ENCODE peak calls at places on chromosomes 1 and 21, in ten cellular contexts. H is A549; E is pancreas; Z is neuronal stem cell; B is right atrium auricular region; I is CD8-positive, alpha-beta memory T cell; Q is Peyer's patch; D is IMR-90; O is GM23338; F is sigmoid colon. K is an unnamed sample.

GRCh38 chr1:158933621-158934020 is 2.3 kb downstream of the PYHIN1 start:
- DNase-seq in B (no peak), I (peak), F (no peak), Z (no peak), O (no peak), H (no peak), E (no peak), D (no peak), Q (no peak), K (no peak)

GRCh38 chr1:227946624-227947424 is 908 bp downstream of the WNT9A start:
- DNase-seq in B (peak), D (peak), E (peak), H (peak), Q (peak), Z (peak), F (peak), I (peak), O (peak), K (peak)

GRCh38 chr1:206739411-206740076 is 31.0 kb upstream of the IL19 start:
- DNase-seq in H (no peak), D (peak), Z (no peak), I (no peak), F (no peak), E (no peak), O (peak), B (no peak), Q (peak), K (no peak)

GRCh38 chr1:89728381-89728780 is 92.5 kb upstream of the LRRC8D start:
- DNase-seq in D (no peak), F (no peak), B (no peak), Q (no peak), E (no peak), I (no peak), Z (no peak), H (no peak), O (no peak), K (no peak)

GRCh38 chr1:110340207-110340468 is 961 bp downstream of the RBM15 start:
- DNase-seq in O (no peak), B (no peak), E (no peak), I (no peak), Z (no peak), H (no peak), Q (no peak), F (peak), D (no peak), K (no peak)

GRCh38 chr1:227919916-227920315 is 27.8 kb downstream of the WNT9A start:
- DNase-seq in E (no peak), D (no peak), Z (no peak), H (no peak), F (no peak), B (no peak), Q (no peak), I (no peak), O (peak), K (no peak)

GRCh38 chr1:85484264-85484663 is 19.3 kb upstream of the DDAH1 start:
- DNase-seq in Z (no peak), D (no peak), E (no peak), I (no peak), B (no peak), Q (no peak), O (no peak), H (no peak), F (no peak), K (no peak)

GRCh38 chr21:43574741-43575465 is 84.4 kb downstream of the HSF2BP start:
- DNase-seq in F (peak), D (no peak), B (no peak), H (no peak), O (no peak), E (no peak), I (no peak), Z (no peak), Q (no peak), K (peak)

GRCh38 chr1:66351913-66352312 is 182.0 kb upstream of the SGIP1 start:
- DNase-seq in D (no peak), Z (no peak), F (no peak), H (no peak), B (no peak), I (peak), O (peak), E (no peak), Q (no peak), K (no peak)

GRCh38 chr1:179141592-179142244 is 59.8 kb downstream of the TOR3A start:
- DNase-seq in H (peak), B (no peak), Z (peak), F (no peak), Q (no peak), I (no peak), E (no peak), O (no peak), D (peak), K (no peak)
- H3K4me3 ChIP-seq in H (peak), B (no peak), Z (no peak), F (peak), Q (no peak), I (no peak), E (no peak), O (no peak), D (peak), K (peak)

DNA sequence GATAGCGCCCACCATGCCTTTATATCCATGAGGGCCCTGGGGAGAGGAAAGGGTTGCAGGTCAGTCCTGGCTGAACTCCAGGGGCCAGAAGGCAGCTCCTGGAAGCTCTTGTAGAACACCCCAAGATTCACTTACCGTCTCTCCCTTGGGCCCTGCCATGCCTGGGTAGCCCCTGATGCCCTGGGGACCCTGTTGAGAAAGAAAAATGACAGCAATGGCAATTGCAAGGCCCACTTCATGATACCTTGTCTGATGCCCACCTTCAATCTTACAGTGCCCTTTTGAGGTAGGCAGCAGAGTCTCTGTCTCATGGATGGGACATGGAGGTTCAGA is 7.0 kb downstream of the COL9A2 start:
- DNase-seq in I (no peak), E (no peak), B (no peak), O (no peak), Q (no peak), H (no peak), F (no peak), D (no peak), Z (no peak), K (no peak)
- H3K27ac ChIP-seq in I (no peak), E (no peak), B (no peak), O (no peak), Q (no peak), H (no peak), F (no peak), D (no peak), Z (no peak), K (no peak)

DNA sequence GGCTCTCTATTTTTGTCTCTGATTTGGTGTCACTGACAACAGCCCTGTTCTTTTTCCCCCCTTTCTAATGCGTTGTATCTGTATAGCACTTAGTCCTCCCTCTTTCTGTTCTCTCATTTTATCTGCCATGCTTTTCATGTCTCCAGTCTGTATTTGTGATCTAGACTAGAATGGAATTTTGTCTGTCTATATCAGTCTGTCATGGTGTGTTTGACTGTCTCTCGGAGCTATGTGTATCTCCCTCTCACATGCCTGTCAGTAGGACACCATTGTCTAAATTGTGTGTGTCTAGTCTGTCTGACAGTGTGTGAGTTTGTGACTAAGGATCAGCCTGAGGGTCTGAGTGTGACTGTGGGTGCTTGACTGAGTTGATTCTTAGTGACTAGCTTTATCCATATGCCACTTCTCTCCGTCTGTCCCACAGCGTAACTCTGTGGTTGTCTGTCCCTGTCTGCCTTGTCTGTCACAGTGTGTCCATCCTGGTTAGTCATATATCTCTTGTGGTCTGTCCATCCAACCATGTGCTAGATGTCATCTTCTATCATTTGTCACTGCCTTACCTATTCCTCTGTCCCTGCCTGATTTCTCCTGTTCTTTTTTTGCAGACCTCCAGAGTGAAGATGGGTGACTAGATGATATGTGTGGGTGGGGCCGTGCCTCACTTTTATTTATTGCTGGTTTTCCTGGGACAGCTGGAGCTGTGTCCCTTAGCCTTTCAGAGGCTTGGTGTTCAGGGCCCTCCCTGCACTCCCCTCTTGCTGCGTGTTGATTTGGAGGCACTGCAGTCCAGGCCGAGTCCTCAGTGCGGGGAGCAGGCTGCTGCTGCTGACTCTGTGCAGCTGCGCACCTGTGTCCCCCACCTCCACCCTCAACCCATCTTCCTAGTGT is 1.4 kb upstream of the B4GALT2 start:
- DNase-seq in Z (no peak), E (no peak), D (no peak), F (no peak), H (no peak), B (no peak), O (no peak), I (no peak), Q (no peak), K (no peak)
- H3K4me3 ChIP-seq in Z (peak), E (no peak), D (no peak), F (no peak), H (peak), B (no peak), O (peak), I (no peak), Q (no peak), K (peak)

GRCh38 chr21:39332175-39332574 is 16.7 kb downstream of the HMGN1 start:
- DNase-seq in D (no peak), Z (no peak), Q (no peak), F (no peak), B (no peak), I (no peak), O (peak), E (peak), H (no peak), K (no peak)
- H3K27ac ChIP-seq in D (no peak), Z (no peak), Q (no peak), F (no peak), B (no peak), I (no peak), O (peak), E (no peak), H (no peak), K (no peak)

GRCh38 chr1:56175211-56175610 is 404.2 kb downstream of the PLPP3 start:
- DNase-seq in O (no peak), Q (no peak), F (no peak), D (peak), H (no peak), B (no peak), Z (no peak), E (no peak), I (no peak), K (no peak)

GRCh38 chr1:56179571-56179970 is 399.8 kb downstream of the PLPP3 start:
- DNase-seq in F (no peak), I (no peak), H (no peak), O (no peak), E (no peak), Z (no peak), Q (no peak), B (no peak), D (no peak), K (no peak)

GRCh38 chr1:56183151-56183550 is 396.2 kb downstream of the PLPP3 start:
- DNase-seq in E (no peak), D (no peak), B (no peak), H (no peak), I (no peak), F (no peak), Z (no peak), O (no peak), Q (no peak), K (no peak)

GRCh38 chr1:56185493-56185892 is 393.9 kb downstream of the PLPP3 start:
- DNase-seq in H (no peak), B (no peak), E (no peak), F (no peak), I (no peak), Q (no peak), D (peak), Z (no peak), O (no peak), K (no peak)

DNA sequence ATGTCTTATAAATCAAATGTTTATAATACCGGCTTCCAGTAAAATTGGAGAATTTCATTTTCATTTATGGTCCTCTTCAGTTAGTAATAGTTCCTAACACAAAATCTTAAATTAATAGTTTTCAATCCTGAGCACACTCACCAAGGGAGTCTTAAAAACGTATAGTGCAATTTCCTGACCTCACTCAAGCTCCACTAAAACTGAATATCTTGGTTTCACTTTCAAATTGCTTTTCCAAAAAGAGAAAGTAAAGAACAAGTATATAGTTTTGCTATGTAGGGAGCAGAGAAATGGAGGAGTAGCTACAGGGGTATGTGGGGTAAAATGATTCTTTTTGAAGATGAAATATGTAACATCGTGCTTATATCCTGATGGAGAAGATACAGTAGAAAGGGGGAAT is 398.6 kb downstream of the PLPP3 start:
- DNase-seq in O (no peak), B (no peak), D (peak), Q (no peak), F (no peak), Z (no peak), I (no peak), H (no peak), E (no peak), K (no peak)
- H3K4me3 ChIP-seq in O (no peak), B (peak), D (peak), Q (no peak), F (peak), Z (no peak), I (no peak), H (no peak), E (no peak), K (peak)

DNA sequence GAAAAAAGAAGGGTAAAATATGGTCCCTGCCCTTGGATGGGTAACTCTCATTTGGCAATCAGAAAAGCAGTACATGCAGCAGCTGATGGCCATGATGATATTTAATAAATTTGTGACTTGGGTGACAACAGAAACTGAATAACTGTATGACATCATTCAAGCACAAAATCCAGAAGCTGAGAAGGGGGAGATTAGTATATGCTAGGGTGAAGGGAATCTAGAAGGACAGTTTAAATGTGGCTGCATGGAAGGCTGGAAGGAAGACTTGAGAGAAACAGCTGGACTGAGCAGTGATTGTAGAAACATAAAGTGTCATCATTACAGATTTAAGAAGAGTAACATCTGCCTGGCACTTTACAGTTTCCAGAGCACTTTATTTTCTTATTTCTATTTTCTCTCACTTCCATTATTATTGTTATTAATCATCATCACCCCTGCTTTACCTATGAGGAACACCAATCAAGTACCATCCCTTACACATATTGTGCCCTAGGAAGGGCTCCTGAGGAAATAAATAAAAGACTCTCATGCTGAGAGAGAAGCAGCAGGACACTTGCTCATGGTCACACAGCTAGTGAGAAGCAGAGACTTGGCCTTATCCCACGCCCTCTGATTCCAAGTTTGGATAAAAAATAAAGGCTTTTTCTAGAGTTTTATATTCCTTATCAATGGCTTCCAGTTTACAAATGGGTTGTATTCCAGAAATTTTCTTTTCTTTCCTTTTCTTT is 207.2 kb downstream of the PBX1 start:
- DNase-seq in F (no peak), D (peak), Q (no peak), H (no peak), O (no peak), B (no peak), I (no peak), Z (no peak), E (no peak), K (no peak)
- H3K27ac ChIP-seq in F (peak), D (peak), Q (peak), H (peak), O (peak), B (peak), I (no peak), Z (no peak), E (peak), K (peak)

GRCh38 chr1:8259498-8260290 is 58.2 kb upstream of the SLC45A1 start:
- DNase-seq in I (no peak), F (peak), Q (no peak), O (no peak), D (peak), E (peak), B (no peak), Z (no peak), H (peak), K (peak)
- H3K4me3 ChIP-seq in I (no peak), F (no peak), Q (no peak), O (no peak), D (peak), E (no peak), B (no peak), Z (no peak), H (peak), K (peak)

GRCh38 chr1:164930241-164930640 is 371.3 kb downstream of the PBX1 start:
- DNase-seq in O (no peak), E (no peak), H (no peak), F (no peak), D (no peak), B (no peak), Z (no peak), I (no peak), Q (no peak), K (no peak)

GRCh38 chr1:164937297-164937696 is 378.3 kb downstream of the PBX1 start:
- DNase-seq in H (no peak), F (no peak), Z (no peak), E (no peak), Q (no peak), I (no peak), O (no peak), D (no peak), B (no peak), K (no peak)

GRCh38 chr1:164928223-164928814 is 369.3 kb downstream of the PBX1 start:
- DNase-seq in O (no peak), I (no peak), H (no peak), E (no peak), D (no peak), Q (no peak), F (no peak), Z (no peak), B (no peak), K (no peak)

GRCh38 chr1:164930833-164931232 is 371.8 kb downstream of the PBX1 start:
- DNase-seq in B (no peak), D (no peak), I (no peak), Q (no peak), F (no peak), Z (no peak), H (no peak), E (no peak), O (no peak), K (no peak)

GRCh38 chr1:164932580-164932979 is 373.6 kb downstream of the PBX1 start:
- DNase-seq in D (no peak), O (no peak), F (no peak), H (no peak), Z (no peak), B (no peak), E (no peak), I (no peak), Q (no peak), K (no peak)
- H3K27ac ChIP-seq in D (no peak), O (no peak), F (no peak), H (no peak), Z (no peak), B (no peak), E (no peak), I (no peak), Q (no peak), K (no peak)

GRCh38 chr1:40265919-40266318 is 7.9 kb downstream of the ZMPSTE24 start:
- DNase-seq in Z (no peak), F (no peak), H (no peak), B (no peak), E (no peak), D (no peak), Q (no peak), I (no peak), O (no peak), K (no peak)

GRCh38 chr1:40270152-40270834 is 12.3 kb downstream of the ZMPSTE24 start:
- DNase-seq in Z (no peak), D (peak), F (no peak), I (no peak), H (no peak), B (no peak), O (no peak), Q (no peak), E (no peak), K (no peak)

GRCh38 chr1:40267767-40268187 is 9.7 kb downstream of the ZMPSTE24 start:
- DNase-seq in O (no peak), Z (no peak), H (no peak), F (no peak), B (no peak), I (no peak), Q (no peak), E (no peak), D (peak), K (no peak)

GRCh38 chr1:40266786-40267535 is 8.9 kb downstream of the ZMPSTE24 start:
- DNase-seq in F (no peak), I (no peak), E (no peak), Q (no peak), Z (no peak), H (no peak), O (no peak), D (no peak), B (no peak), K (no peak)

GRCh38 chr1:40268211-40268610 is 10.2 kb downstream of the ZMPSTE24 start:
- DNase-seq in H (no peak), Z (no peak), F (no peak), Q (no peak), O (no peak), B (no peak), D (no peak), E (no peak), I (no peak), K (no peak)
- H3K4me3 ChIP-seq in H (no peak), Z (no peak), F (no peak), Q (no peak), O (no peak), B (no peak), D (no peak), E (no peak), I (no peak), K (no peak)

GRCh38 chr1:77927414-77927813 is 39.0 kb downstream of the NEXN start:
- DNase-seq in O (no peak), I (no peak), H (no peak), B (no peak), Z (no peak), D (no peak), F (no peak), Q (no peak), E (no peak), K (no peak)
- H3K27ac ChIP-seq in O (no peak), I (no peak), H (no peak), B (no peak), Z (no peak), D (no peak), F (no peak), Q (no peak), E (no peak), K (peak)

K was measured in psoas muscle.